ENCODE peak calls at places on chromosomes 4 and X, in six cellular contexts. M is heart left ventricle; U is CD4-positive, alpha-beta T cell; E is GM12864; W is endothelial cell of umbilical vein; G is right atrium auricular region. I is an unnamed sample.

GRCh38 chr4:170581322-170581721 is 491.6 kb upstream of the AADAT start:
- DNase-seq in M (no peak), U (no peak), E (no peak), W (no peak), G (no peak), I (no peak)

GRCh38 chrX:129594781-129595180 is 54.7 kb downstream of the OCRL start:
- DNase-seq in M (no peak), U (no peak), E (no peak), W (no peak), G (no peak), I (no peak)

GRCh38 chr4:111618908-111619307 is 526.3 kb upstream of the FAM241A start:
- DNase-seq in M (no peak), U (no peak), E (no peak), W (peak; percentile 10), G (no peak), I (no peak)

GRCh38 chr4:172104534-172104933 is 291.3 kb downstream of the GALNTL6 start:
- DNase-seq in M (no peak), U (no peak), E (no peak), W (no peak), G (no peak), I (no peak)

GRCh38 chrX:10932842-10933440 is 178.2 kb upstream of the HCCS start:
- DNase-seq in M (no peak), U (no peak), E (no peak), W (peak; percentile 56), G (no peak), I (no peak)

GRCh38 chr4:5708171-5708828 is at the start of gene EVC2:
- DNase-seq in M (peak; percentile 79), U (no peak), E (no peak), W (peak; percentile 47), G (peak; percentile 79), I (no peak)

GRCh38 chrX:16658284-16658683 is 8.3 kb downstream of the S100G start:
- DNase-seq in M (no peak), U (no peak), E (no peak), W (peak; percentile 48), G (no peak), I (no peak)

GRCh38 chr4:73673286-73673685 is 53.0 kb upstream of the RASSF6 start:
- DNase-seq in M (no peak), U (no peak), E (no peak), W (no peak), G (peak; percentile 60), I (no peak)

GRCh38 chr4:17197070-17197469 is 298.6 kb upstream of the LDB2 start:
- DNase-seq in M (no peak), U (no peak), E (no peak), W (no peak), G (no peak), I (no peak)

GRCh38 chr4:68175562-68176155 is 46.0 kb upstream of the TMPRSS11F start:
- DNase-seq in M (peak; percentile 22), U (no peak), E (peak; percentile 16), W (peak; percentile 67), G (no peak), I (peak; percentile 25)

GRCh38 chr4:37383579-37384229 is 139.2 kb downstream of the NWD2 start:
- DNase-seq in M (no peak), U (no peak), E (no peak), W (peak; percentile 13), G (no peak), I (peak; percentile 32)

GRCh38 chr4:118842055-118842454 is 6.1 kb upstream of the SEC24D start:
- DNase-seq in M (no peak), U (no peak), E (no peak), W (peak; percentile 71), G (no peak), I (no peak)

GRCh38 chr4:186651181-186651603 is 72.5 kb downstream of the FAT1 start:
- DNase-seq in M (no peak), U (no peak), E (no peak), W (no peak), G (no peak), I (no peak)

GRCh38 chr4:78737020-78737419 is 39.1 kb upstream of the BMP2K start:
- DNase-seq in M (no peak), U (no peak), E (no peak), W (no peak), G (no peak), I (no peak)

GRCh38 chrX:13840121-13840520 is 23.2 kb upstream of the GPM6B start:
- DNase-seq in M (no peak), U (no peak), E (no peak), W (no peak), G (no peak), I (no peak)

GRCh38 chr4:175947117-175947722 is 118.4 kb upstream of the WDR17 start:
- DNase-seq in M (no peak), U (no peak), E (no peak), W (peak; percentile 54), G (no peak), I (no peak)

GRCh38 chr4:8344387-8344786 is 74.8 kb downstream of the HTRA3 start:
- DNase-seq in M (no peak), U (no peak), E (no peak), W (no peak), G (no peak), I (no peak)

GRCh38 chr4:41853973-41854372 is 81.3 kb upstream of the TMEM33 start:
- DNase-seq in M (no peak), U (no peak), E (no peak), W (no peak), G (no peak), I (no peak)

GRCh38 chr4:147110968-147111367 is 165.3 kb upstream of the TTC29 start:
- DNase-seq in M (no peak), U (no peak), E (no peak), W (peak; percentile 5), G (no peak), I (no peak)
- TF ChIP-seq CTCF in M (no peak), U (no peak), E (no peak), W (no peak), G (no peak), I (no peak)

GRCh38 chrX:49177873-49178480 is 6.3 kb downstream of the PLP2 start:
- DNase-seq in M (no peak), U (no peak), E (no peak), W (no peak), G (no peak), I (no peak)

GRCh38 chrX:49176421-49177326 is 5.0 kb downstream of the PLP2 start:
- DNase-seq in M (no peak), U (no peak), E (no peak), W (no peak), G (no peak), I (no peak)

GRCh38 chrX:49178537-49178936 is 6.8 kb downstream of the PLP2 start:
- DNase-seq in M (no peak), U (no peak), E (no peak), W (no peak), G (no peak), I (no peak)

GRCh38 chrX:49175875-49176274 is 4.2 kb downstream of the PLP2 start:
- DNase-seq in M (no peak), U (no peak), E (no peak), W (no peak), G (no peak), I (no peak)

GRCh38 chrX:49177338-49177833 is 5.7 kb downstream of the PLP2 start:
- DNase-seq in M (no peak), U (no peak), E (no peak), W (no peak), G (no peak), I (no peak)
- TF ChIP-seq CTCF in M (no peak), U (no peak), E (no peak), W (no peak), G (no peak), I (peak; percentile 50)

GRCh38 chrX:95728446-95728845 is 956.2 kb upstream of the DIAPH2 start:
- DNase-seq in M (no peak), U (no peak), E (no peak), W (no peak), G (no peak), I (no peak)
- TF ChIP-seq CTCF in M (no peak), U (no peak), E (no peak), W (no peak), G (no peak), I (no peak)

DNA sequence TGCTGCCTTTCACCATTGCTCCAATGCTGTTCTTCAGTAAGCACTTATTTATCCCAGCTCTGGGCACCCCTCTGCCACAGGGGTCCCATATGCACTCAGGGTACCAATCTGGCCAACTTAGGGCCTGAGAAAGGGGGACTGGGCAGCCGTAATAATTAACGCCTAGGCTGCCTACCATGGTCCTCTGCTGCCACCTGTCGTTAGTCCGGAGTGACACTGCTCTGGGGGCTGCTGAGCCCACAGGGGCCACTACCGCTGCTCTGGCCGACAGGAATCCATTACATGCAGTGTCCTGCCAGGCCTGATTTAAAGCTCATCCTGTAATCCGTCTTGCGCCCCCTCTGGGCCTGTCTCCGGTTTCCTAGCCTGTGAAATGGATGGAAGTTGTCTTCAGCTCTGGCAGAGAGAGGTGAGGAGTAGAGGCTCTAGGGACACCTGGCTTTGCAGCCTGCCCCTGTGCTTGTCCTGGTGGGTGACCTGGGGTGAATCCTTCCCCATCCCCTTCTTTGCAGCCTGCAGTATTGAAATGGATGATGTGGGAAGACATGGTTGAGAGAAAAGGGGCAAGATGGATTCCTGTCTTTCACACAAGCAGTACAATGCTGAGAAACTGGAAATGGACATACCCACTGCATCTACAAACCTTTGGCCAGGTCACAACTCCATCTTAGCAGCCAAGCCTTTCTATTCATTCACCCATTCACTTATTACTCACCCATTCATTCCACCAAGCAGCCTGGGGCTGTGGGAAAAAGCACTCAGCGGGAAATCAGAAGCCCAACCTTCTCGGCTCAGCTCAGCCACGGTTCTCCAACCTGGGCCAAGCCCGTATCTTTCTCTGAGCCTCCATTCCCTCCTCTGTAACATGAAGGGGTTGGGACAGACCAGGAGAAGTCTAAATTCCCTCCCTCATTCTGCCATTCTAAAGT is 116.3 kb upstream of the NALF2 start:
- DNase-seq in M (peak; percentile 33), U (no peak), E (no peak), W (peak; percentile 11), G (no peak), I (no peak)
- TF ChIP-seq CTCF in M (peak; percentile 45), U (peak; percentile 12), E (peak; percentile 64), W (peak; percentile 23), G (peak; percentile 58), I (peak; percentile 86)

I was measured in Panc1.